ENCODE peak calls at places on chromosomes 5 and 9, in four cellular contexts. K, T, H and M are unnamed samples.

GRCh38 chr5:148659641-148660345 is 5.5 kb upstream of the HTR4 start:
- DNase-seq in K (no peak), H (peak; percentile 52), T (no peak), M (no peak)

GRCh38 chr5:11904270-11904906 is at the start of gene CTNND2:
- DNase-seq in T (no peak), K (no peak), H (no peak), M (no peak)

GRCh38 chr9:18485691-18486090 is 11.7 kb downstream of the ADAMTSL1 start:
- DNase-seq in T (no peak), H (no peak), K (no peak), M (no peak)

GRCh38 chr9:32906213-32906612 is 95.2 kb downstream of the APTX start:
- DNase-seq in K (peak; percentile 38), H (no peak), T (peak; percentile 75), M (no peak)

GRCh38 chr9:137756045-137756744 is 121.4 kb upstream of the CACNA1B start:
- DNase-seq in T (no peak), H (no peak), K (no peak), M (no peak)

GRCh38 chr5:126452477-126452876 is 29.3 kb downstream of the GRAMD2B start:
- DNase-seq in H (no peak), K (no peak), T (no peak), M (no peak)

GRCh38 chr9:127983847-127984289 is 3.1 kb upstream of the EEIG1 start:
- DNase-seq in H (no peak), K (peak; percentile 76), T (no peak), M (no peak)

GRCh38 chr5:112005533-112005926 is 248.5 kb upstream of the NREP start:
- DNase-seq in T (no peak), K (no peak), H (no peak), M (no peak)

GRCh38 chr5:66255702-66256101 is 111.6 kb downstream of the SREK1 start:
- DNase-seq in T (peak; percentile 16), H (no peak), K (no peak), M (no peak)

GRCh38 chr9:71518045-71518888 is 250.0 kb downstream of the CEMIP2 start:
- DNase-seq in K (no peak), H (no peak), T (no peak), M (no peak)

GRCh38 chr9:21591221-21592062 is 109.3 kb upstream of the IFNE start:
- DNase-seq in K (no peak), H (no peak), T (peak; percentile 58), M (no peak)

GRCh38 chr5:172674155-172674554 is 33.1 kb downstream of the NEURL1B start:
- DNase-seq in T (no peak), K (no peak), H (no peak), M (no peak)

GRCh38 chr5:5335115-5335514 is 87.4 kb upstream of the ICE1 start:
- DNase-seq in H (no peak), T (no peak), K (no peak), M (no peak)

GRCh38 chr5:175056831-175057230 is 332.4 kb downstream of the MSX2 start:
- DNase-seq in K (no peak), H (no peak), T (no peak), M (no peak)

GRCh38 chr5:39080168-39080567 is 6.0 kb upstream of the RICTOR start:
- DNase-seq in H (no peak), K (no peak), T (no peak), M (no peak)

GRCh38 chr9:116928884-116929283 is 241.8 kb downstream of the TRIM32 start:
- DNase-seq in T (no peak), K (no peak), H (no peak), M (no peak)

GRCh38 chr9:36548454-36548853 is 24.2 kb upstream of the MELK start:
- DNase-seq in K (no peak), H (no peak), T (no peak), M (no peak)

GRCh38 chr5:72503888-72504491 is 3.2 kb downstream of the ZNF366 start:
- DNase-seq in H (peak; percentile 36), K (no peak), T (peak; percentile 4), M (no peak)

GRCh38 chr5:172491481-172491880 is 37.2 kb upstream of the SH3PXD2B start:
- DNase-seq in T (no peak), K (no peak), H (no peak), M (no peak)

GRCh38 chr9:112894699-112895098 is 4.0 kb upstream of the SLC46A2 start:
- DNase-seq in T (peak; percentile 77), H (no peak), K (no peak), M (no peak)

GRCh38 chr5:147617191-147617606 is 107.3 kb upstream of the DPYSL3 start:
- DNase-seq in T (no peak), K (no peak), H (no peak), M (no peak)

GRCh38 chr5:101929628-101930027 is 366.5 kb downstream of the SLCO4C1 start:
- DNase-seq in K (no peak), H (no peak), T (no peak), M (no peak)

GRCh38 chr5:176818391-176819098 is 8.2 kb downstream of the UNC5A start:
- DNase-seq in K (peak; percentile 34), T (peak; percentile 10), H (no peak), M (no peak)

GRCh38 chr9:121154782-121155181 is 46.9 kb downstream of the RAB14 start:
- DNase-seq in T (no peak), H (peak; percentile 57), K (no peak), M (no peak)

GRCh38 chr9:99176527-99177013 is 45.2 kb downstream of the ALG2 start:
- DNase-seq in T (no peak), H (no peak), K (no peak), M (no peak)

GRCh38 chr5:169550227-169550626 is 33.3 kb upstream of the SPDL1 start:
- DNase-seq in H (no peak), K (no peak), T (no peak), M (no peak)

GRCh38 chr5:53019320-53019719 is 30.2 kb downstream of the ITGA2 start:
- DNase-seq in T (no peak), H (no peak), K (no peak), M (no peak)

GRCh38 chr5:171688696-171689495 is 96.7 kb upstream of the SMIM23 start:
- DNase-seq in H (peak; percentile 34), K (no peak), T (no peak), M (no peak)

GRCh38 chr5:155406815-155407214 is 393.3 kb downstream of the KIF4B start:
- DNase-seq in H (no peak), T (no peak), K (no peak), M (no peak)

GRCh38 chr5:98489021-98489420 is 284.4 kb upstream of the RGMB start:
- DNase-seq in T (no peak), H (no peak), K (no peak), M (no peak)

GRCh38 chr5:54610197-54610898 is 92.8 kb downstream of the SNX18 start:
- DNase-seq in H (no peak), K (peak; percentile 51), T (no peak), M (peak; percentile 27)

GRCh38 chr5:126486332-126486731 is 63.1 kb downstream of the GRAMD2B start:
- DNase-seq in H (no peak), T (no peak), K (no peak), M (no peak)

GRCh38 chr9:93965830-93966577 is 10.8 kb upstream of the BARX1 start:
- DNase-seq in H (no peak), K (no peak), T (no peak), M (no peak)

GRCh38 chr5:43044181-43044914 is 4.2 kb upstream of the ANXA2R start:
- DNase-seq in K (no peak), T (no peak), H (no peak), M (no peak)

GRCh38 chr9:95305770-95306492 is 11.6 kb downstream of the FANCC start:
- DNase-seq in T (no peak), H (no peak), K (no peak), M (no peak)

DNA sequence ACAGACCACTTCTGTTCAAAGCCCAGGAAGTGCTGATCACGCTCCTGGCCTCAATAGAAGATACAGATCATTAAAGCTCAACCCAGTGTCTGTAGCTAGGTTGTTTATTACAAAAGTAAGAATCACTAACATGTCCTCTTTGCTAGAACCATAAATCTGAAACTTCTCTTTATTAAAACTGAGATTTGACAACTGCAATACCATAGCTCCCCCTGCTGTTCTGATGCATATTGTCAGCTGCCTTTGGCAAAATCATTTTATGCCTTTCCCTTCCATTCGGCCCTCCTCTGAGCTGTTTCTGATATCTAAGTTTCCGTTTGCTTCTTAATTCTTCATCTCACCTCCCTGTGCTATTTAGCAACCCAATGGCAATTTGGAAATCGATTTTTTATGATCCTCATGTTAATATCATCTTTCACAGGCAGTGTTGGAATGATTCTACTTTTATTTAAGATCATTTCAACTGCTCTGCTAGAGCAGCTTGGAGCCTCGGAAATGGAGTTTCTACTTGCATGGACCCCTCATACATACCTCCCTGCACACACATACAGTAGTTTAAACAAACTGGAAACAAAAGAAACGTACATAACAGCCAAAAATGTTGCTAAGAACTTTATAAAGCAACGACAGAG is 998.8 kb downstream of the MAT2B start:
- DNase-seq in T (peak; percentile 15), K (peak; percentile 5), H (peak; percentile 18), M (peak; percentile 1)
- TF ChIP-seq SPI1 in T (no peak), K (no peak), H (no peak), M (no peak)

GRCh38 chr9:28439688-28440087 is 866.4 kb upstream of the C9orf72 start:
- DNase-seq in T (no peak), K (no peak), H (no peak), M (no peak)
- TF ChIP-seq SPI1 in T (no peak), K (no peak), H (no peak), M (no peak)

DNA sequence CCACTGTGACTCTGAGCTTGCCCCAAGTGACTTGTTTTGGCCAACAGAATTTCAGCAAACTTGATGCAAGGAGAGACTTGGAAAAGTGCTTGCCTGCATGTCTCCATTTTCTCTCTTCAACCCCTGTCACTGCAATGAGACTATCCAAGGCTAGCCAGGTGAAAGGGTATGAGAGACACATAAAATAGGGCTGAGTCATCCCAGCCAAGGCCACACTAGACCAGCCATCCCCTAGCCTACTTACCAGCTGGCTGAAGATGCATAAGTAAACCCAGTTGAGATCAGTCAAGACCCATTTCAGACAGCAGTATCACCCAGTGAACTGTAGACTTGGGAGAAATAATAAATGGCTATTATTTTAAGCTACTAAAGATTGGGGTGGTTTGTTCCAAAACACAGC is 52.9 kb upstream of the VLDLR start:
- DNase-seq in T (no peak), H (no peak), K (no peak), M (no peak)
- TF ChIP-seq SPI1 in T (no peak), H (no peak), K (no peak), M (no peak)

GRCh38 chr5:179606071-179606909 is 17.2 kb downstream of the HNRNPH1 start:
- DNase-seq in H (no peak), K (no peak), T (no peak), M (no peak)

GRCh38 chr5:179606910-179607448 is 16.5 kb downstream of the HNRNPH1 start:
- DNase-seq in T (no peak), K (no peak), H (no peak), M (no peak)

GRCh38 chr5:179605026-179605833 is 18.2 kb downstream of the HNRNPH1 start:
- DNase-seq in H (no peak), T (no peak), K (no peak), M (no peak)

GRCh38 chr5:179608131-179608581 is 15.3 kb downstream of the HNRNPH1 start:
- DNase-seq in T (peak; percentile 58), K (no peak), H (no peak), M (no peak)

DNA sequence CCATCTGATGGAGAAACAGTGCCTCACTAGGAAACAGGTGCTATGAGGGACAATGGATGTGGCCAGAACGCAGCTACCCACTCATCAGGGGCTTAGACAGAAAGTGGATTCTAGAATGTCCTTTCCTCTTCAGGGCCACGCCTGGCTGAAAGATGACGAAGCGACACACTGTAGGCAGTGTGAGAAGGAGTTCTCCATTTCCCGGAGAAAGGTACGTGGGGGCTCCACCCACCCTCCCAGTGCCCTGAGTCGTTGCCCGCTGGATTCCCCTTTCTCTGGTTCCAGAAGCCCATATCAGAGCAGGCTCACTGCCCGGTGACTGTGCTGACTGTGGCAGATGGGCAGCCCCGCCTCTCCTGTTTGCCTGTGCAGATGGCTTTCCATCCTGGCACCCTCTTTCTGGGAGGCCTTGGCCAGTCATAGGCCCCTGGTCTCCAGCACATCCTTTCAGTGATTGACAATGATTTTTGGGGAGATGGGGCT is 16.0 kb downstream of the HNRNPH1 start:
- DNase-seq in K (no peak), H (no peak), T (no peak), M (no peak)
- TF ChIP-seq SPI1 in K (no peak), H (no peak), T (no peak), M (no peak)